ENCODE peak calls at places on chromosome 16, in six cellular contexts. O is heart right ventricle, C is psoas muscle, T is right cardiac atrium, W is endodermal cell, E is neuronal stem cell. G is an unnamed sample.

GRCh38 chr16:64375386-64375980 is 746.4 kb downstream of the CDH11 start:
- DNase-seq in O (no peak), C (no peak), T (no peak), W (no peak), E (no peak), G (no peak)

GRCh38 chr16:14003119-14003570 is 68.0 kb upstream of the MRTFB start:
- DNase-seq in O (peak; percentile 55), C (peak; percentile 74), T (peak; percentile 81), W (peak; percentile 86), E (peak; percentile 73), G (peak; percentile 56)

GRCh38 chr16:4501071-4501478 is 24.9 kb downstream of the HMOX2 start:
- DNase-seq in O (no peak), C (no peak), T (no peak), W (no peak), E (no peak), G (no peak)

GRCh38 chr16:88924834-88925539 is 52.0 kb downstream of the CBFA2T3 start:
- DNase-seq in O (no peak), C (peak; percentile 85), T (no peak), W (peak; percentile 87), E (no peak), G (no peak)

GRCh38 chr16:53041196-53041977 is 11.3 kb downstream of the CHD9NB start:
- DNase-seq in O (peak; percentile 90), C (peak; percentile 92), T (peak; percentile 96), W (peak; percentile 68), E (no peak), G (no peak)

GRCh38 chr16:15482068-15482747 is 47.8 kb downstream of the BMERB1 start:
- DNase-seq in O (no peak), C (no peak), T (no peak), W (peak; percentile 90), E (no peak), G (peak; percentile 30)

GRCh38 chr16:70161350-70161749 is 12.2 kb upstream of the CLEC18C start:
- DNase-seq in O (no peak), C (no peak), T (no peak), W (no peak), E (no peak), G (peak; percentile 28)

GRCh38 chr16:20153444-20153843 is 79.8 kb upstream of the GPR139 start:
- DNase-seq in O (no peak), C (no peak), T (no peak), W (no peak), E (no peak), G (no peak)

GRCh38 chr16:81996664-81997529 is 14.4 kb downstream of the SDR42E1 start:
- DNase-seq in O (no peak), C (no peak), T (no peak), W (peak; percentile 69), E (no peak), G (no peak)

GRCh38 chr16:69610356-69610755 is 44.6 kb downstream of the NFAT5 start:
- DNase-seq in O (no peak), C (no peak), T (no peak), W (no peak), E (peak; percentile 35), G (no peak)

GRCh38 chr16:82699711-82700495 is 73.1 kb downstream of the CDH13 start:
- DNase-seq in O (no peak), C (no peak), T (peak; percentile 41), W (no peak), E (no peak), G (no peak)

GRCh38 chr16:66937725-66938337 is 2.5 kb downstream of the CES2 start:
- DNase-seq in O (no peak), C (peak; percentile 27), T (peak; percentile 48), W (no peak), E (no peak), G (no peak)

GRCh38 chr16:74813109-74813641 is 38.6 kb upstream of the FA2H start:
- DNase-seq in O (peak; percentile 74), C (peak; percentile 74), T (peak; percentile 89), W (peak; percentile 98), E (peak; percentile 68), G (peak; percentile 77)

GRCh38 chr16:72066747-72067146 is 3.7 kb downstream of the HPR start:
- DNase-seq in O (no peak), C (no peak), T (no peak), W (no peak), E (peak; percentile 15), G (no peak)

GRCh38 chr16:23072084-23072599 is 77.1 kb downstream of the USP31 start:
- DNase-seq in O (peak; percentile 90), C (peak; percentile 86), T (peak; percentile 93), W (no peak), E (no peak), G (no peak)

GRCh38 chr16:64085291-64085690 is 1036.6 kb downstream of the CDH11 start:
- DNase-seq in O (no peak), C (no peak), T (no peak), W (no peak), E (no peak), G (no peak)

GRCh38 chr16:57619606-57620315 is 8.7 kb upstream of the ADGRG1 start:
- DNase-seq in O (no peak), C (peak; percentile 46), T (peak; percentile 22), W (peak; percentile 65), E (no peak), G (no peak)

GRCh38 chr16:4667203-4667983 is 26.0 kb upstream of the NUDT16L1 start:
- DNase-seq in O (no peak), C (no peak), T (no peak), W (no peak), E (no peak), G (no peak)

GRCh38 chr16:4700997-4701743 is 7.8 kb downstream of the NUDT16L1 start:
- DNase-seq in O (peak; percentile 63), C (peak; percentile 57), T (no peak), W (no peak), E (no peak), G (no peak)

GRCh38 chr16:74926832-74927231 is 58.1 kb downstream of the WDR59 start:
- DNase-seq in O (no peak), C (no peak), T (no peak), W (no peak), E (no peak), G (no peak)

GRCh38 chr16:51095114-51095872 is 55.8 kb downstream of the SALL1 start:
- DNase-seq in O (no peak), C (no peak), T (no peak), W (no peak), E (no peak), G (no peak)

GRCh38 chr16:67444259-67445125 is 13.6 kb downstream of the HSD11B2 start:
- DNase-seq in O (no peak), C (no peak), T (no peak), W (peak; percentile 74), E (no peak), G (no peak)

GRCh38 chr16:85494315-85494714 is 118.8 kb upstream of the GSE1 start:
- DNase-seq in O (no peak), C (no peak), T (no peak), W (no peak), E (no peak), G (no peak)

GRCh38 chr16:69709456-69710084 is 16.8 kb downstream of the NQO1 start:
- DNase-seq in O (no peak), C (no peak), T (no peak), W (no peak), E (peak; percentile 44), G (no peak)

DNA sequence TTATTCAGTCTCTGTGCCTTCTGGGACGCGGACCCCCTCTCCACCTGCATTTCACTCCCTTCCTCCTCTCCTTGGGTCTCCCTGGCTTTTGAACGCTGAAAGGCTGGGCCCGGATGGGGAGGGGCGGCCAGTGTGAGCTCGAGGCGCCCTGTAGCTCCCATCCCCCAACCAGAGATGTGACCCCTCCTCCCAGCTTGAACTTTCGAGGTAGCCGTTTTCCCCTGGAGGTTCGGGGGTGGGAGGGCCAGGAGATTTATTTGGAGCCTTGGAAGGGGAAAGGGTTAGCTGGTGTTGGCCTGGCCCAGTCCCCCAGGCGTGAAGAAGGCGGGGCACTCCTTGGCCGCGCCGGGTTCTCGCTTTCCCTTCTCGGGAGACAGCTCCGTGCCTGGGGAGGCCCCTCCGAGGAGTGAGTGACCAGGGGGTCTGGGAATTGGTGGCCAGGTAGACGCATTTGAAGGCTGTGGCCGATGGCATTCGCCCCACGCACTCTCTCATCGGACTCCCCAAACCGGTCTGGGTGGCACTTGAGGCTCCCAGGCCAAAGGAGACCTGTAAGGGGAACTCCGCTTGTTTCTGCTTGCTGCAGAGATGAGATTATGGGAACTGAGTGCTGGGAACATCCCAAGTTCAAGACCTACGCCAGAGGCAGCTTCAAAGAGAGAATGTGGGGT is 942 bp downstream of the LDAF1 start:
- DNase-seq in O (peak; percentile 49), C (peak; percentile 59), T (peak; percentile 74), W (peak; percentile 80), E (peak; percentile 37), G (peak; percentile 72)
- H3K27ac ChIP-seq in O (peak overlapping the region; percentile 90), C (peak overlapping the region; percentile 82), T (peak overlapping the region; percentile 92), W (no peak overlapping the region), E (no peak overlapping the region), G (peak overlapping the region; percentile 74)

DNA sequence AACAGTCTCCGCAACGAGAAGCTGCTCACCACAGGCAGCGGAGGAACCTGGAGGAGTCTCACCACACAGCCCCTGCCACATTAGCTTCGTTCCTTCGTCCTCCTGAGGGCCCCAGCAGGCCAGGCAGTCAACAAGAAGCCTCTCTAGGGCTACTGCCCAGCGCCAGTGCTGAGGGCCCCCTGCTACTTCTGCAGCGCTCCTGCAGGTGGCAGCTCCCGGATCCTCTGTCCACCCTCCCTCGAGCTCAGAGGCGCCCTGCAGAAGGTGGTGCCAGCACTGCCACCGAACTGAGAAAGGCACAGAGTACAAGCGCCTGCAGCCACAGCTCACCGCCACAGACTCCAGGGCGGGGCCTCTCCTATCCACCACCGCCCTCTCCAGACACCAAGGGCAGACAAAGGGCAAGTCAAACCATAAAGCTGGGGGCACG is 27.3 kb downstream of the KDM8 start:
- DNase-seq in O (no peak), C (no peak), T (peak; percentile 57), W (no peak), E (no peak), G (no peak)
- H3K4me1 ChIP-seq in O (peaks cover 22% of the 10 kb centered on the region), C (peaks cover 18% of the 10 kb centered on the region), T (no peaks in the 10 kb centered on the region), W (no peaks in the 10 kb centered on the region), E (peaks cover 2% of the 10 kb centered on the region), G (peaks cover 9% of the 10 kb centered on the region)

DNA sequence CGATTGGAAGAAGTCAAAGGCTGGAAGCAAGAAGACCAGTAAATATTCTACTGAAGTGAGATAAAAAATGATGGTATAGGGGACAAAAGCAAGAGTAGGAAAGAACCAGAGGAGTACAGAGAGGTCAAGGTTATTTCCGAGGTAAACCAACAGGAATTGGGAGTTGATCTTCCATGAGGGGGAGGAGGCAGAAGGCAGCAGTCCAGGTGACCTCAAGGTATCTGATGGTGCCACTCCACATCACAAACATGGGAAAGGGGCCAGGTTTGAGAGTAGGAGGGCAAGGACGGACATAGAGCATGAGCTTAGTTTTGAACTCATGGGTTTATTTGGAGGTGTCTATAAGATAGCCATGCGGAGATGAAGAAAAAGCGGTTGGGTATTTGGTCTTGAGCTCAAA is 79.4 kb upstream of the CDYL2 start:
- DNase-seq in O (no peak), C (no peak), T (no peak), W (no peak), E (no peak), G (no peak)
- H3K27ac ChIP-seq in O (no peak overlapping the region), C (no peak overlapping the region), T (no peak overlapping the region), W (no peak overlapping the region), E (no peak overlapping the region), G (no peak overlapping the region)

DNA sequence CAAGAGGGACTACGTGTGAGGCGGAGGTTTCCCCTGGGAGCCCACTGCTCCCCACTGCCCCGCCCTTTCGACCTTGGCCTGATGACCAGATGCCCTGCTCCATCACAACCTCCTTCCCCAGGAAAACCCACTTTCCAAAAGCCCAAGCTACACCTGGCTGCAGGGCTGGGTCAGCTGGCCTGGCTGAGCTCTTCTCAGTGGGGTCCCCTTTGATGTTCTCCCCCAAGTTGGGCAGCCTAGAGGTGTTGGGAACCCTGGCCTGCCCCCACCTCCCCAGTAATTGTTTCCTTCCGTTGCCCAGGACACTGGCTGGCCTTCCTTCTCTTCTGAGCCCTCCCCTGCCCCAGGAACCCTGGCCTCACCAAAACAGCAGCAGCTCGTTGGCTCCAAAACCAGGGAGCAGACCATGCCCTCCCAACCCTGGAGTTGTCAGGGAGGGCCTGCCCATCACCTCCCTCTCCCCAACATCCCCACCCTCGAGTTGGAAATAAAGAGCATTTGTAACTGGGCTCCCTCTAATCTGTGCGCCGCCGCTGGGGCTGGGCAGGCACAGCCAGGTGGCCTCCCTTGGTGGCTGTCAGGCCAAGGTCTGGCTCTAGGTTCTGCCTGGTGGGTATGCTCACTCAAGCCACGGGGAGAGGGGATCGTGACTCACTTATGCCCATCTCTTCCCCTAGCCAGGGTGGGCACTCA is 1.4 kb downstream of the CLDN9 start:
- DNase-seq in O (no peak), C (no peak), T (no peak), W (peak; percentile 81), E (no peak), G (no peak)
- H3K4me1 ChIP-seq in O (peaks cover 10% of the 10 kb centered on the region), C (peaks cover 5% of the 10 kb centered on the region), T (no peaks in the 10 kb centered on the region), W (peaks cover 12% of the 10 kb centered on the region), E (peaks cover 14% of the 10 kb centered on the region), G (no peaks in the 10 kb centered on the region)